ENCODE peak calls at places on chromosomes 16 and 17, in five cellular contexts. E, R, T, K and W are unnamed samples.

GRCh38 chr16:30924086-30924714 is 828 bp downstream of the FBXL19 start:
- DNase-seq in E (peak; percentile 67), R (no peak), T (no peak), K (no peak), W (no peak)

GRCh38 chr17:29089601-29090044 is 46.7 kb downstream of the PIPOX start:
- DNase-seq in E (no peak), R (no peak), T (no peak), K (no peak), W (no peak)

GRCh38 chr16:74601131-74601871 is 5.6 kb downstream of the GLG1 start:
- DNase-seq in E (no peak), R (peak; percentile 31), T (no peak), K (no peak), W (no peak)

GRCh38 chr16:4515611-4516233 is 22.9 kb downstream of the CDIP1 start:
- DNase-seq in E (no peak), R (peak; percentile 39), T (no peak), K (no peak), W (no peak)

GRCh38 chr16:12480916-12481315 is 322.8 kb downstream of the CPPED1 start:
- DNase-seq in E (no peak), R (no peak), T (no peak), K (no peak), W (no peak)

GRCh38 chr17:70314096-70314495 is 144.8 kb downstream of the KCNJ2 start:
- DNase-seq in E (no peak), R (no peak), T (no peak), K (no peak), W (no peak)

GRCh38 chr16:2156025-2156848 is 655 bp downstream of the TRAF7 start:
- DNase-seq in E (no peak), R (no peak), T (no peak), K (no peak), W (no peak)

GRCh38 chr16:54657058-54657708 is 273.5 kb upstream of the IRX5 start:
- DNase-seq in E (no peak), R (no peak), T (peak; percentile 74), K (no peak), W (no peak)

GRCh38 chr17:75757086-75757681 is 7.8 kb downstream of the GALK1 start:
- DNase-seq in E (peak; percentile 56), R (no peak), T (no peak), K (no peak), W (no peak)

GRCh38 chr17:38451840-38452529 is 23.7 kb downstream of the ARHGAP23 start:
- DNase-seq in E (no peak), R (no peak), T (no peak), K (peak; percentile 66), W (peak; percentile 69)

GRCh38 chr16:29816694-29817441 is 916 bp downstream of the PAGR1 start:
- DNase-seq in E (peak; percentile 77), R (no peak), T (peak; percentile 71), K (no peak), W (peak; percentile 58)

GRCh38 chr17:73533127-73533526 is 111.1 kb downstream of the SDK2 start:
- DNase-seq in E (peak; percentile 57), R (no peak), T (no peak), K (no peak), W (peak; percentile 86)

GRCh38 chr17:61408151-61409041 is 8.8 kb downstream of the TBX2 start:
- DNase-seq in E (peak; percentile 48), R (no peak), T (no peak), K (no peak), W (no peak)

GRCh38 chr16:27618611-27619380 is 68.9 kb downstream of the KATNIP start:
- DNase-seq in E (no peak), R (no peak), T (no peak), K (no peak), W (no peak)

GRCh38 chr17:76735586-76736348 is 1.4 kb downstream of the SRSF2 start:
- DNase-seq in E (no peak), R (no peak), T (no peak), K (no peak), W (no peak)

GRCh38 chr16:71426069-71426879 is 15.6 kb downstream of the TLE7 start:
- DNase-seq in E (no peak), R (peak; percentile 80), T (peak; percentile 98), K (peak; percentile 67), W (no peak)

GRCh38 chr17:2374549-2375285 is 26.1 kb downstream of the MNT start:
- DNase-seq in E (no peak), R (no peak), T (no peak), K (no peak), W (no peak)

GRCh38 chr17:6166492-6167179 is 96.5 kb downstream of the WSCD1 start:
- DNase-seq in E (no peak), R (no peak), T (no peak), K (no peak), W (no peak)

GRCh38 chr17:6701719-6702118 is 11.4 kb downstream of the SLC13A5 start:
- DNase-seq in E (no peak), R (no peak), T (peak; percentile 50), K (no peak), W (no peak)

GRCh38 chr17:70520447-70520846 is 351.1 kb downstream of the KCNJ2 start:
- DNase-seq in E (no peak), R (no peak), T (no peak), K (no peak), W (no peak)

GRCh38 chr17:59521465-59522126 is 43.8 kb upstream of the DHX40 start:
- DNase-seq in E (peak; percentile 59), R (no peak), T (peak; percentile 75), K (no peak), W (peak; percentile 23)

GRCh38 chr16:68382296-68382718 is 66.0 kb downstream of the SMPD3 start:
- DNase-seq in E (no peak), R (no peak), T (peak; percentile 27), K (no peak), W (no peak)

GRCh38 chr16:4537376-4538066 is 1.1 kb downstream of the CDIP1 start:
- DNase-seq in E (no peak), R (no peak), T (no peak), K (no peak), W (no peak)

GRCh38 chr17:76556759-76557367 is 17.0 kb downstream of the PRCD start:
- DNase-seq in E (no peak), R (no peak), T (peak; percentile 53), K (no peak), W (no peak)

GRCh38 chr17:40938981-40939380 is 1.5 kb upstream of the KRT23 start:
- DNase-seq in E (no peak), R (no peak), T (no peak), K (peak; percentile 37), W (no peak)

GRCh38 chr16:66476328-66477027 is 49.4 kb downstream of the BEAN1 start:
- DNase-seq in E (no peak), R (no peak), T (peak; percentile 25), K (no peak), W (no peak)

GRCh38 chr17:66522591-66523272 is 220.3 kb downstream of the PRKCA start:
- DNase-seq in E (no peak), R (no peak), T (no peak), K (no peak), W (no peak)

GRCh38 chr17:51764387-51764971 is 394.0 kb downstream of the CA10 start:
- DNase-seq in E (no peak), R (peak; percentile 24), T (peak; percentile 78), K (peak; percentile 9), W (peak; percentile 32)

GRCh38 chr17:77863814-77864161 is 94.7 kb upstream of the TNRC6C start:
- DNase-seq in E (peak; percentile 71), R (no peak), T (no peak), K (no peak), W (peak; percentile 69)

GRCh38 chr17:5291683-5292082 is 9.6 kb downstream of the RABEP1 start:
- DNase-seq in E (no peak), R (no peak), T (no peak), K (no peak), W (no peak)

GRCh38 chr16:20740007-20740883 is 1.4 kb downstream of the THUMPD1 start:
- DNase-seq in E (no peak), R (no peak), T (peak; percentile 17), K (no peak), W (no peak)
- TF ChIP-seq CTCF in E (peak; percentile 22), R (peak; percentile 31), T (peak; percentile 44), K (peak; percentile 21), W (peak; percentile 35)

DNA sequence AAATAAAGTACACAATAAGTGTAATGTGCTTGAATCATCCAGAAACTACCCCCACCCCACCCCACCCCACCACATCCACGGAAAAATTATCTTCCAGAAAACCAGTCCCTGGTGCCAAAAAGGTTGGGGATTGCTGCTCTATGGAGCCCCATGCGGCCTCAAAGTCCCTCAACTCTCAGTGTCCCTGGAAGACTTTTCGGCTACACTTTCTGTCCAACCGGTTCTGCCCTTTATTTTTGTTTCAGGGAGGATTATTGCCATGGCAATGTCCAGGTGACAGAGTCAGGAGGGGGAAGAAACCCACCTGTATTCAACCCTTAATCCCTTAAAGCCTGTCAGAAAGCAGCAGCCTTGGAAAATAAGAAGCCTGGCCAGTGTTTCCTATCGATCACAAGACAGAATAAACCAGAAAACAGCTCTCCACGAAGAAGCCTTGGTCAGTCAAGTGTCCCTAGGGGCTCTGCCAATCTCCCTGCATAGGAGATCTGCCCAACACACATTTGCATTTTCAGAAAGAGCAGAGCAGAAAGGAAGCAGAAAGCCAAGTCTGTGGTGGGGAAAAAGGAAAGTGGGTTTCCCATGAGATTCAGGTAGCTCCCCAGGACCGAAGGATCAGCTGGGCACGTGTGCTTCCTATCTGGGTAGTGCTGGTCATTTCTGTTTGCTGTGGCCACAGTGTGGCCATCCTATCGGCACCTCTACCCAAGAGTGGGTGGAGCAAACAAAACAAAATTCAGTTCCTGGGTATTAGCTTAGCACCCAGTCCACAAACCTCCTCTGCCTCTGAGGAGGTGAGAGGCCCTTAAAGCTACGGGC is 342.7 kb downstream of the SOX9 start:
- DNase-seq in E (no peak), R (no peak), T (no peak), K (no peak), W (no peak)
- H3K4me3 ChIP-seq in E (no peak overlapping the region), R (no peak overlapping the region), T (no peak overlapping the region), K (no peak overlapping the region), W (no peak overlapping the region)

DNA sequence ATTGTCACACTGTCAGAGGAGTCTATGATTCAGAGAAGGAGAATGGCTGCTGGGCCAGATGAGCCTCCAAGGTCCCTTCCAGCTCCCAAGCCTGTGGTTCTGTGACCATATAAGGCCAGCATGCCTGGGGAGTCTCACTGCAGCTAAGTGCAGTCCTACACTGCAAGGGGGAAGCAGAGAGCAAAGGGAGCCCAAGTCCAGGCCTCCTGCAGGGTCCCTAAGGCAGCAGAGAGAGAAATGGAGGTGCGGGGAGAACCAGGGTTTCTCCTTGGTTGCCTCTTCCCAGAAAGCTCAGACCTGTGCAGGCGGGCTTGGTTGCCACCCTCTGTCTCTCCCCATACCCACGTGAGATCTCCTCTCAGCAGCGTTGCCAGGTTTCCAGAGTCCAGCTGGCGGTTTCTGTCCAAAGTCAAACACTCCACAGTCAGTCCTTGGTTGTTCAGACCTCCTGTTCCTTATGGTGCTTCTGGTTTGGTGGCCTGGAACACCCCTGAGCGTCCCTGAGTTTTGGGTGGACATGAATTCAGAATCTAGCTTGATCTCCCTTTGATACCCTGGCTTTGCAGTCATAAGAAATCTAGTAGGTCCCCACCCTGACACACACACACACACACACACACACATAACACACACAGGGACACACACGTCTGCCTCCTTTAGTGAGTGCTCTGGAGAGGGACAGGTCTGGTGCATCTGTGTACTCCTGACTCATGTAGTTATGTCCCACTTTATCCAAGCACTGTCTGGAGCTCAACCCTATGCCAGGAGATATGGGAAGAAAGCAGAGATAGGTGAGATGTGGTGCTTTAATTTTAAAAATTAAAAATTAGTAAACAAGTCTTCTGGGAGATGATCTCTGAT is 78.8 kb downstream of the GNAO1 start:
- DNase-seq in E (no peak), R (no peak), T (peak; percentile 31), K (peak; percentile 86), W (peak; percentile 30)
- TF ChIP-seq CTCF in E (no peak), R (no peak), T (no peak), K (peak; percentile 82), W (peak; percentile 26)

GRCh38 chr17:42132941-42133340 is 10.3 kb downstream of the HSPB9 start:
- DNase-seq in E (no peak), R (no peak), T (no peak), K (peak; percentile 40), W (peak; percentile 46)
- H3K4me3 ChIP-seq in E (peak overlapping the region; percentile 29), R (no peak overlapping the region), T (no peak overlapping the region), K (no peak overlapping the region), W (no peak overlapping the region)

GRCh38 chr16:85548375-85548774 is 64.7 kb upstream of the GSE1 start:
- DNase-seq in E (no peak), R (no peak), T (no peak), K (no peak), W (no peak)
- TF ChIP-seq CTCF in E (no peak), R (no peak), T (no peak), K (no peak), W (no peak)